ENCODE peak calls at places on chromosome 5, in five cellular contexts. C, U, F, J and R are unnamed samples.

GRCh38 chr5:115098041-115098702 is 71.5 kb downstream of the TRIM36 start:
- DNase-seq in J (peak), C (peak), U (no peak), F (peak), R (peak)

GRCh38 chr5:83407931-83408330 is 63.6 kb upstream of the VCAN start:
- DNase-seq in C (no peak), F (no peak), U (no peak), J (no peak), R (no peak)

GRCh38 chr5:153988510-153988909 is 50.2 kb downstream of the FAM114A2 start:
- DNase-seq in U (no peak), C (no peak), J (no peak), F (no peak), R (no peak)

GRCh38 chr5:54518146-54519082 is 855 bp downstream of the SNX18 start:
- DNase-seq in U (peak), F (peak), J (peak), C (peak), R (no peak)

GRCh38 chr5:65482280-65482726 is 583 bp upstream of the ADAMTS6 start:
- DNase-seq in F (peak), C (no peak), U (no peak), J (no peak), R (no peak)

GRCh38 chr5:175560011-175560410 is 81.7 kb downstream of the SFXN1 start:
- DNase-seq in J (no peak), C (no peak), U (no peak), F (no peak), R (no peak)

GRCh38 chr5:176754376-176754942 is 55.9 kb upstream of the UNC5A start:
- DNase-seq in U (no peak), J (no peak), C (no peak), F (peak), R (no peak)

GRCh38 chr5:101080485-101081240 is 177.6 kb upstream of the ST8SIA4 start:
- DNase-seq in U (no peak), J (no peak), F (peak), C (no peak), R (no peak)

GRCh38 chr5:148205044-148205813 is 2.4 kb downstream of the SPINK6 start:
- DNase-seq in C (no peak), F (no peak), J (no peak), U (no peak), R (no peak)

GRCh38 chr5:34929720-34930526 is 564 bp downstream of the DNAJC21 start:
- DNase-seq in C (peak), U (peak), J (peak), F (peak), R (peak)

GRCh38 chr5:126920291-126920690 is 110.1 kb downstream of the MARCHF3 start:
- DNase-seq in J (no peak), F (peak), C (no peak), U (no peak), R (no peak)

GRCh38 chr5:157740211-157740610 is 3.3 kb upstream of the LSM11 start:
- DNase-seq in J (peak), F (no peak), U (no peak), C (peak), R (no peak)

GRCh38 chr5:44294492-44294891 is 94.7 kb downstream of the FGF10 start:
- DNase-seq in J (no peak), U (peak), C (no peak), F (no peak), R (no peak)

GRCh38 chr5:121704291-121704690 is 147.4 kb upstream of the FTMT start:
- DNase-seq in C (no peak), F (no peak), J (no peak), U (no peak), R (no peak)

GRCh38 chr5:1356873-1357787 is 12.2 kb upstream of the CLPTM1L start:
- DNase-seq in U (no peak), J (no peak), F (no peak), C (no peak), R (no peak)

GRCh38 chr5:169770109-169770508 is 133.0 kb downstream of the DOCK2 start:
- DNase-seq in J (no peak), C (no peak), F (no peak), U (no peak), R (no peak)

GRCh38 chr5:38692780-38693507 is 136.5 kb upstream of the LIFR start:
- DNase-seq in U (no peak), F (no peak), J (no peak), C (no peak), R (no peak)

GRCh38 chr5:147869112-147869511 is 9.4 kb upstream of the SCGB3A2 start:
- DNase-seq in F (no peak), C (no peak), U (no peak), J (peak), R (no peak)

GRCh38 chr5:32520995-32521394 is 64.4 kb upstream of the SUB1 start:
- DNase-seq in C (no peak), J (no peak), F (no peak), U (no peak), R (no peak)

GRCh38 chr5:142053434-142054253 is 40.8 kb upstream of the GNPDA1 start:
- DNase-seq in C (peak), U (no peak), F (peak), J (no peak), R (no peak)

GRCh38 chr5:59592101-59592500 is 301.4 kb downstream of the PDE4D start:
- DNase-seq in F (no peak), U (no peak), J (no peak), C (no peak), R (no peak)

GRCh38 chr5:142748568-142749249 is 21.5 kb upstream of the ARHGAP26 start:
- DNase-seq in F (peak), C (peak), J (peak), U (no peak), R (no peak)

GRCh38 chr5:129664336-129664937 is 83.5 kb upstream of the MINAR2 start:
- DNase-seq in U (no peak), J (peak), F (peak), C (peak), R (peak)

GRCh38 chr5:6849569-6849968 is 136.3 kb downstream of the TENT4A start:
- DNase-seq in F (no peak), U (no peak), C (no peak), J (no peak), R (no peak)

GRCh38 chr5:42894057-42894456 is 82.4 kb upstream of the SELENOP start:
- DNase-seq in C (peak), U (peak), J (peak), F (peak), R (no peak)

GRCh38 chr5:59109383-59109782 is 526.5 kb downstream of the RAB3C start:
- DNase-seq in F (no peak), U (no peak), J (no peak), C (no peak), R (no peak)

GRCh38 chr5:150601774-150602345 is 38.6 kb upstream of the SYNPO start:
- DNase-seq in J (no peak), U (peak), F (no peak), C (no peak), R (no peak)

GRCh38 chr5:150599281-150599680 is 41.2 kb upstream of the SYNPO start:
- DNase-seq in F (no peak), U (no peak), J (no peak), C (no peak), R (no peak)

GRCh38 chr5:150599917-150600511 is 40.4 kb upstream of the SYNPO start:
- DNase-seq in U (peak), C (peak), F (peak), J (no peak), R (no peak)

GRCh38 chr5:150603052-150603451 is 37.4 kb upstream of the SYNPO start:
- DNase-seq in C (no peak), U (peak), F (no peak), J (no peak), R (no peak)

DNA sequence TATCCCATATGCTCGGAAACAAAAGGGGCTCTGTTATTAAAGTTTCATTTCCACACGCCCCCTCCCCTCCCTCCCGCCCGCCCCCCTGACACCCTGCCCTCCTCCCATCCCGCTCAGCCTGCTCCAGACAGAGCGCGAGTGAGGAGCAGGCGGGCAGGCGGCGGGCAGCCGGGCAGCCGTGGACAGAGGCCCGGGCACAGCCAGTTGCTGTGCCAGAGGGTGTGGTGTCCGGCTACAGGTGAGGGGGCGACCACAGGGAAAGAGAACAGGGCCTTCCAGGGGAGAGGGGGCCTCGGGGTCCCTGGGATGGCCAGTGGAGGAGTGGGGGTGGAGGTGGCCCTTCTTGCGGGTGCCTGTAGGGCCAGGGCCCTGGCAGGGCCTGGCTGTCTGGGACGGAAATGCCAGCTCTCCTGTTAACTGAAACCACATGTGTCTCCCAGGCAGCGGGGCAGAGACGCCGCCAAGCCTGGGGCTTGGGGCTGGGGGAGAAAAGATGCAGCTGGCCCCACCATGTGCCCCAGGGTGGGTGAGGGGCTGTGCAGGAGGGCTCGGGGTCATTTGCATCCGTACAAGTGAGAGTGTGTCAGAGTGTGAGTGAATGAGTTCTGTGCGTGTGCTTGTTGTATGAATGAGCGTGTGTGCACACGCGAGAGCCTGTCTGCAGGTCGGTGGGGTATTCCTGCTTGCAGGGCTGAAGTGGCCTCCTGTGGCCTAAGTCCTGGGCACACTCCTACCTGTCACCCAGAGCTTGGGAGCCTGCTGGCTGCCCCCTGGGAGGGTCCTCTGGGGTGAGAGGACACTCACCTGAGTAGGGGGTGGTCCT is 39.3 kb upstream of the SYNPO start:
- DNase-seq in J (no peak), F (no peak), C (no peak), U (peak), R (no peak)
- H3K4me3 ChIP-seq in J (no peak), F (peak), C (no peak), U (no peak), R (no peak)

GRCh38 chr5:97986069-97986468 is 787.4 kb upstream of the RGMB start:
- DNase-seq in F (peak), C (no peak), U (no peak), J (peak), R (no peak)
- TF ChIP-seq CTCF in F (peak), C (no peak), U (no peak), J (peak), R (no peak)

GRCh38 chr5:52751137-52751536 is 36.6 kb upstream of the ITGA1 start:
- DNase-seq in U (no peak), C (no peak), J (no peak), F (no peak), R (no peak)
- H3K4me3 ChIP-seq in U (no peak), C (no peak), J (no peak), F (no peak), R (no peak)

DNA sequence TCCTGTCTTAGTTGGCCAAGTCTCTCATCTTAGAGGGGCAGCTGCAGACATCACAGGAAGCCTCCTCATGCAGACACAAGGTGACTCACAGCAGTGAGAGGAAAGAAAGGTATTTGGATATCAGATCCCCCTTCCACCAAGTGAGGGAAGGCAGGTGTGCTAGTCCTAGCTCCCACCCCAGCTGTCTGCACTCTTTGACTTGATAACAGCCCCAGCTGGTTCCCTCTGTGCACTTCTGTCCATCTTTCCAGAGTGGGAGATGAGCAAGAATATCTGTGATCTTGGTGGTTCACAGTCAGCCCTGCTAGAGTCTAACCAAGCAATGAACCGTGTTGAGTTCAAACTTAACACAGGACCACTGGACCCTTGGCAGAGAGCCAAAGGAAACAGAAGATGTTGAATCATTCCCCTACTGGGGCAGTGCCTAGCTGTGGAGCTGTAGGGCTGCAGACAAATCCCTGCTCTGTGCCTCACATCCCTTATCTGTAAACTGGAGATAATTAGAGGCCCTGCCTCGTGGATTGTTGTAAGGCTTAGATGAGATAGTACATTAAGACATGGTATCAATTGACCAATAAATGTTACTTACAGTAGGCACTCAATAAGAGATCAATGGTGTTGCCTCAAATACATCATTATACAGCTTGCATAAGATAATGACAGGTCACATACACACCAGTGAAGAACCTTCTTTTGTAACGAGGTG is 39.1 kb downstream of the SH3RF2 start:
- DNase-seq in U (no peak), J (no peak), F (peak), C (peak), R (no peak)
- TF ChIP-seq CTCF in U (no peak), J (no peak), F (no peak), C (no peak), R (no peak)

GRCh38 chr5:174421408-174421805 is 303.0 kb upstream of the MSX2 start:
- DNase-seq in J (no peak), C (no peak), U (no peak), F (no peak), R (no peak)

GRCh38 chr5:174419523-174420132 is 304.8 kb upstream of the MSX2 start:
- DNase-seq in U (peak), F (peak), C (peak), J (peak), R (peak)

GRCh38 chr5:174423538-174423937 is 300.8 kb upstream of the MSX2 start:
- DNase-seq in F (no peak), J (no peak), U (no peak), C (no peak), R (no peak)

GRCh38 chr5:174420651-174421407 is 303.6 kb upstream of the MSX2 start:
- DNase-seq in J (no peak), F (no peak), C (no peak), U (no peak), R (no peak)

DNA sequence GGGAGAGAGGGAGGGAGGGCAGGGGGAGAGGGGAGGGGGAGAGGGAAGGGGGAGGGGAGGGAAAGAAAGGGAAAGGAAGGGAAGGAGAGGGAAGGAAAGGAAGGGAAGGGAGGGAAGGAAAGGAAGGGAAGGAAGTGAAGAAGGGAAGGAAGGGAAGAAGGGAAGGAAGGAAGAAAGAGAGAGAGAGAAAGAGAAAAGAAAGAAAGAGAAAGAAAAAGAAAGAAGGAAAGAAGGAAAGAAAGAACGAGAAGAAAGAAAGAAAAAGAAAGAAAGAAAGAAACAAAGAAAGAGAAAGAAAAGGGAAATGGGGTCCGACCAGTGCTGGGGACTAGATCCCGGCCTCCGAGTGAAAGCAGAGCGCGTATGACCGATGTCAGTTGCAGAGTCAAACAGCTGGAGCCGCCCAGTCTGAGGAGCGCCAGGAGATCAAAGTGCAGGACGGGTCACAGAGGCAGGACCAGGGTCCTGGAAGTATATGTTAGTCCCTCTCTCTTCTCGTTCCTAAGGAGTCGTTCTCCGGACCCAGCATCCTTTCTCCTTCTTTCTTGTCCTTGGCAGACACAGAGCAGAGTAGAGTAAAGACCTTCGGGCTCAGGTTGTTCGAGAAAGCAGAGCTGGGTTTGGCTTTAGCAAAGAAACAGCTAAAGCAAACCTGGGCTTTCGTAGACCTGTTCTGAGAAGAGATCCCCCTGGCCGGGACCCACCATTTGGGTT is 305.4 kb upstream of the MSX2 start:
- DNase-seq in U (no peak), F (no peak), J (peak), C (peak), R (no peak)
- H3K4me3 ChIP-seq in U (no peak), F (no peak), J (peak), C (peak), R (no peak)

GRCh38 chr5:102450313-102450990 is 48.3 kb downstream of the SLCO6A1 start:
- DNase-seq in U (no peak), J (peak), F (peak), C (peak), R (no peak)
- TF ChIP-seq CTCF in U (no peak), J (peak), F (peak), C (no peak), R (peak)